ENCODE peak calls at places on chromosomes 4 and X, in eight cellular contexts. U is left lung, H is mesothelial cell of epicardium, X is stomach, W is right lobe of liver, M is sigmoid colon, T is neural crest cell, O is cardiac fibroblast. G is an unnamed sample.
A peak's percentile ranks its signal among the peaks of the same experiment; 100 is the strongest.

GRCh38 chrX:68648960-68649359 is 1.5 kb downstream of the STARD8 start:
- DNase-seq in U (no peak), H (no peak), X (no peak), W (no peak), M (no peak), T (no peak), O (no peak), G (no peak)

GRCh38 chr4:41719417-41719816 is 29.1 kb downstream of the PHOX2B start:
- DNase-seq in U (no peak), H (no peak), X (no peak), W (no peak), M (no peak), T (no peak), O (peak; percentile 20), G (no peak)

GRCh38 chr4:163564221-163564720 is 69.8 kb downstream of the TMA16 start:
- DNase-seq in U (no peak), H (no peak), X (no peak), W (no peak), M (no peak), T (no peak), O (no peak), G (no peak)

GRCh38 chrX:129427267-129427666 is 96.0 kb downstream of the SMARCA1 start:
- DNase-seq in U (no peak), H (no peak), X (no peak), W (no peak), M (no peak), T (no peak), O (no peak), G (no peak)

GRCh38 chr4:81032805-81033684 is 2.5 kb downstream of the BMP3 start:
- DNase-seq in U (no peak), H (no peak), X (no peak), W (no peak), M (no peak), T (no peak), O (no peak), G (no peak)

GRCh38 chr4:61336488-61336887 is 136.4 kb downstream of the ADGRL3 start:
- DNase-seq in U (no peak), H (no peak), X (no peak), W (no peak), M (no peak), T (no peak), O (no peak), G (no peak)

GRCh38 chrX:9829308-9830267 is 43.4 kb downstream of the SHROOM2 start:
- DNase-seq in U (no peak), H (no peak), X (no peak), W (no peak), M (no peak), T (no peak), O (peak; percentile 86), G (no peak)

GRCh38 chr4:124278477-124278876 is 434.1 kb downstream of the ANKRD50 start:
- DNase-seq in U (no peak), H (no peak), X (no peak), W (no peak), M (no peak), T (no peak), O (peak; percentile 76), G (no peak)

GRCh38 chr4:2833671-2834000 is 10.0 kb upstream of the ADD1 start:
- DNase-seq in U (peak; percentile 29), H (peak; percentile 24), X (peak; percentile 17), W (no peak), M (peak; percentile 50), T (no peak), O (no peak), G (no peak)

GRCh38 chr4:150167054-150167453 is 88.8 kb downstream of the DCLK2 start:
- DNase-seq in U (no peak), H (no peak), X (no peak), W (no peak), M (no peak), T (no peak), O (no peak), G (no peak)

GRCh38 chr4:170428929-170429328 is 339.2 kb upstream of the AADAT start:
- DNase-seq in U (no peak), H (no peak), X (no peak), W (no peak), M (no peak), T (no peak), O (no peak), G (no peak)

GRCh38 chr4:183342541-183343533 is 20.6 kb upstream of the CLDN24 start:
- DNase-seq in U (no peak), H (no peak), X (peak; percentile 17), W (no peak), M (no peak), T (no peak), O (no peak), G (no peak)

GRCh38 chr4:92091335-92091734 is 212.4 kb upstream of the GRID2 start:
- DNase-seq in U (no peak), H (no peak), X (no peak), W (no peak), M (no peak), T (no peak), O (peak; percentile 12), G (no peak)

GRCh38 chr4:119725688-119726330 is 97.2 kb upstream of the PDE5A start:
- DNase-seq in U (no peak), H (no peak), X (no peak), W (no peak), M (no peak), T (no peak), O (peak; percentile 30), G (no peak)

GRCh38 chrX:135536883-135537282 is 16.4 kb downstream of the INTS6L start:
- DNase-seq in U (no peak), H (no peak), X (no peak), W (no peak), M (no peak), T (no peak), O (no peak), G (no peak)

GRCh38 chrX:110136136-110136535 is 133.2 kb downstream of the TMEM164 start:
- DNase-seq in U (no peak), H (no peak), X (no peak), W (no peak), M (no peak), T (no peak), O (no peak), G (no peak)

DNA sequence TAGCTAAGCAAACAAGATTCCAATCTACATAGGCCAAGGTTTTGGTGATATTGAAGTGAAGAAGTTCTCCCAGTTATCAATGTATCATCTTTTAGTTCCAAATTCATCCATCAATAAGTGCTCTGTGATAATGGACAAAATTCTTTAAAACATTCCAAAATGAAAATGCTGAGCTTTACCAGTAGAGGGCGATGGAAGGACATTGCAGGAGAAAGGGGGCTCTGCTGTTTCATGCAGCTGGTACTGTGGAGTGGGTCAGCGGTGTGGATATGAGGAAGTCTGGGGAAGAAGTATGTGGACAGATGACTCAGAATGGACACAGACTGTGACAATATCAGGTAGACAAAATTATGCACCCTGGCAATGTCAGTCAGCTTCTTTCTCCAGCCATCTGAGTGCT is 46.6 kb upstream of the HS6ST2 start:
- DNase-seq in U (no peak), H (no peak), X (no peak), W (no peak), M (no peak), T (peak; percentile 18), O (peak; percentile 0), G (peak; percentile 10)
- TF ChIP-seq CTCF in U (peak; percentile 42), H (peak; percentile 78), X (no peak), W (peak; percentile 50), M (no peak), T (peak; percentile 84), O (peak; percentile 27), G (peak; percentile 84)

DNA sequence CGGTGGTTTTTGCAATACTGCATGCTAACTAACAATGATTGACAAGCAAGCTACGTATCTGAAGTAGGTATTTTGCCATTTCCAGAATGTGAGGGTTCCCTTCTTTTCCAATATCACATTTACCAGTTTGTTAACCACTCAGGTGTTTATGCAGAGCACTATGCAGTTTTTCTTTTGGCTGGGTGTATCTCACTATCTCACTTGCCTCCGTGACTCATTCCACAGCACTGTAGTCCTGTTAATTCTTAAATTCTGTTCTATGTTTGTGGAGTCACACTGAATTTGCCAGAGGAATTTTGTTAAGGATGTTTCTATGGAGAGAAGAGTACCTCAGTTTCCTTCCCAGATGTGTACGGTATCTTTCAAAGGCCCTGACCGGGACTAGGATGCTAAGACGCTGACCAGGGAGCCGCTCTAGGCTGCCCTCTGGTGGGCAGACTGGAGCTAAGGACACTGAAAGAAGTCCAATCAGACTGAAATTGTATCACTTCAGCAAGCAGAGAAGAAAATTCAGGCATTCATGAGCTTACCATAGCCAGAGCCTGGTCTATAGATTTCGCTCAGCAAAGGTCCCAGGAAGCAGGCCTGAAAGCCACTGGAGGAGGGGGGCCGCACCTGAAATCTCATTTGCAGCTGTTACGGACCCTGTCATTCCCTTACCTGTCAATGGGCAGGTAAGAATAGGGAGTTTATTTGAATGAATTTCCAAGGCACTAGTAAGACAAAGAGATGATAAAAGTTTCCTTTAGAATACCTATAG is 388.4 kb upstream of the SPOCK3 start:
- DNase-seq in U (peak; percentile 32), H (peak; percentile 76), X (peak; percentile 66), W (peak; percentile 57), M (no peak), T (peak; percentile 69), O (peak; percentile 73), G (peak; percentile 57)
- TF ChIP-seq CTCF in U (peak; percentile 58), H (peak; percentile 68), X (no peak), W (peak; percentile 82), M (no peak), T (peak; percentile 87), O (peak; percentile 93), G (peak; percentile 95)

GRCh38 chrX:3963980-3964379 is 250.5 kb upstream of the PRKX start:
- DNase-seq in U (no peak), H (no peak), X (no peak), W (no peak), M (no peak), T (no peak), O (no peak), G (no peak)
- TF ChIP-seq CTCF in U (no peak), H (no peak), X (no peak), W (no peak), M (no peak), T (no peak), O (no peak), G (no peak)

GRCh38 chrX:85111347-85111746 is 107.7 kb downstream of the APOOL start:
- DNase-seq in U (no peak), H (no peak), X (no peak), W (no peak), M (no peak), T (no peak), O (peak; percentile 25), G (no peak)
- TF ChIP-seq CTCF in U (peak; percentile 57), H (peak; percentile 81), X (no peak), W (peak; percentile 75), M (no peak), T (peak; percentile 79), O (peak; percentile 53), G (peak; percentile 71)

DNA sequence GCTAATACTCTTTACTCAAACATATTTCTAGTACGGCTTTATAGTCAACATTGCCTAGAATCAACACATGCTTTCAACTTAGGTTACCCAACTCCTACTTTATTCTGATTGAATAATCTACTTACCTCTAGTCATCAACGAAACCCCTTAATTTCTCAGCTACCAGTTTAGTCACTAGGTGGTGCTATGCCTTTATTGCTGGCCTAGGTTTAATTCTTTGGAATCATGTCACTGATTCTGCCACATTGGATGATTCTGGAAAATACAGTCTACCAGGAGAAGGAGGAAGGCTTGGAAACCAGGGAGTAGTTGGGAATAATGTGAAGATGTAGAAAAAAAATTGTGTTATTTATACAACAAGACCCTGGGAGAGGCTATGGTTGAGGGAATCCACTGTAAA is 167.7 kb downstream of the DCAF12L2 start:
- DNase-seq in U (no peak), H (no peak), X (no peak), W (no peak), M (no peak), T (no peak), O (peak; percentile 5), G (no peak)
- TF ChIP-seq CTCF in U (no peak), H (no peak), X (no peak), W (peak; percentile 47), M (no peak), T (peak; percentile 73), O (peak; percentile 19), G (peak; percentile 77)

G was measured in progenitor cell of endocrine pancreas.